ENCODE peak calls at places on chromosomes 2 and 18, in five cellular contexts. One of them, this sample, is unnamed.
A peak's percentile ranks its signal among the peaks of the same experiment; 100 is the strongest.

GRCh38 chr2:42959148-42959992 is 167.0 kb upstream of the HAAO start:
- DNase-seq in PC-9: peak; percentile 68
- DNase-seq in CD8-positive, alpha-beta T cell: no peak
- DNase-seq in adipocyte: peak; percentile 81
- DNase-seq in cardiac muscle cell: peak; percentile 97
- DNase-seq in this sample: no peak

GRCh38 chr18:44996261-44996660 is 315.6 kb downstream of the SETBP1 start:
- DNase-seq in PC-9: no peak
- DNase-seq in CD8-positive, alpha-beta T cell: no peak
- DNase-seq in adipocyte: no peak
- DNase-seq in cardiac muscle cell: no peak
- DNase-seq in this sample: no peak

GRCh38 chr2:69893684-69894481 is at the start of gene SNRNP27:
- DNase-seq in PC-9: peak; percentile 60
- DNase-seq in CD8-positive, alpha-beta T cell: peak; percentile 82
- DNase-seq in adipocyte: peak; percentile 89
- DNase-seq in cardiac muscle cell: peak; percentile 88
- DNase-seq in this sample: peak; percentile 25

GRCh38 chr2:197197808-197198409 is 112.7 kb downstream of the ANKRD44 start:
- DNase-seq in PC-9: no peak
- DNase-seq in CD8-positive, alpha-beta T cell: no peak
- DNase-seq in adipocyte: no peak
- DNase-seq in cardiac muscle cell: no peak
- DNase-seq in this sample: no peak

GRCh38 chr2:207475546-207475945 is 54.2 kb upstream of the CREB1 start:
- DNase-seq in PC-9: no peak
- DNase-seq in CD8-positive, alpha-beta T cell: no peak
- DNase-seq in adipocyte: no peak
- DNase-seq in cardiac muscle cell: no peak
- DNase-seq in this sample: no peak

GRCh38 chr2:159891917-159892691 is 94.1 kb upstream of the CD302 start:
- DNase-seq in PC-9: peak; percentile 56
- DNase-seq in CD8-positive, alpha-beta T cell: no peak
- DNase-seq in adipocyte: peak; percentile 29
- DNase-seq in cardiac muscle cell: peak; percentile 40
- DNase-seq in this sample: no peak

GRCh38 chr2:135899567-135899966 is 23.3 kb upstream of the MCM6 start:
- DNase-seq in PC-9: no peak
- DNase-seq in CD8-positive, alpha-beta T cell: no peak
- DNase-seq in adipocyte: no peak
- DNase-seq in cardiac muscle cell: no peak
- DNase-seq in this sample: no peak

GRCh38 chr18:79952996-79953559 is 1.6 kb upstream of the SLC66A2 start:
- DNase-seq in PC-9: no peak
- DNase-seq in CD8-positive, alpha-beta T cell: no peak
- DNase-seq in adipocyte: no peak
- DNase-seq in cardiac muscle cell: no peak
- DNase-seq in this sample: no peak

GRCh38 chr2:98926601-98927000 is 9.4 kb downstream of the CRACDL start:
- DNase-seq in PC-9: no peak
- DNase-seq in CD8-positive, alpha-beta T cell: no peak
- DNase-seq in adipocyte: no peak
- DNase-seq in cardiac muscle cell: no peak
- DNase-seq in this sample: no peak

GRCh38 chr2:45825001-45825651 is 173.7 kb downstream of the PRKCE start:
- DNase-seq in PC-9: no peak
- DNase-seq in CD8-positive, alpha-beta T cell: no peak
- DNase-seq in adipocyte: no peak
- DNase-seq in cardiac muscle cell: no peak
- DNase-seq in this sample: no peak

GRCh38 chr2:204321910-204322765 is 223.1 kb upstream of the PARD3B start:
- DNase-seq in PC-9: peak; percentile 49
- DNase-seq in CD8-positive, alpha-beta T cell: no peak
- DNase-seq in adipocyte: peak; percentile 25
- DNase-seq in cardiac muscle cell: peak; percentile 52
- DNase-seq in this sample: no peak

GRCh38 chr2:183014005-183014404 is 24.3 kb downstream of the NCKAP1 start:
- DNase-seq in PC-9: no peak
- DNase-seq in CD8-positive, alpha-beta T cell: no peak
- DNase-seq in adipocyte: no peak
- DNase-seq in cardiac muscle cell: no peak
- DNase-seq in this sample: no peak

GRCh38 chr18:33871363-33872025 is 293.5 kb downstream of the ASXL3 start:
- DNase-seq in PC-9: no peak
- DNase-seq in CD8-positive, alpha-beta T cell: no peak
- DNase-seq in adipocyte: no peak
- DNase-seq in cardiac muscle cell: no peak
- DNase-seq in this sample: no peak
- H3K4me3 ChIP-seq in PC-9: no peak overlapping the region
- H3K4me3 ChIP-seq in CD8-positive, alpha-beta T cell: no peak overlapping the region
- H3K4me3 ChIP-seq in adipocyte: no peak overlapping the region
- H3K4me3 ChIP-seq in cardiac muscle cell: no peak overlapping the region
- H3K4me3 ChIP-seq in this sample: no peak overlapping the region

GRCh38 chr2:199456383-199457146 is 1.2 kb downstream of the SATB2 start:
- DNase-seq in PC-9: no peak
- DNase-seq in CD8-positive, alpha-beta T cell: no peak
- DNase-seq in adipocyte: peak; percentile 56
- DNase-seq in cardiac muscle cell: no peak
- DNase-seq in this sample: no peak

GRCh38 chr2:199459286-199460100 is 1.8 kb upstream of the SATB2 start:
- DNase-seq in PC-9: peak; percentile 76
- DNase-seq in CD8-positive, alpha-beta T cell: peak; percentile 59
- DNase-seq in adipocyte: peak; percentile 94
- DNase-seq in cardiac muscle cell: peak; percentile 96
- DNase-seq in this sample: peak; percentile 74

GRCh38 chr2:199458806-199459285 is 1.1 kb upstream of the SATB2 start:
- DNase-seq in PC-9: no peak
- DNase-seq in CD8-positive, alpha-beta T cell: no peak
- DNase-seq in adipocyte: no peak
- DNase-seq in cardiac muscle cell: peak; percentile 36
- DNase-seq in this sample: no peak

GRCh38 chr2:199457147-199458016 is at the start of gene SATB2:
- DNase-seq in PC-9: peak; percentile 64
- DNase-seq in CD8-positive, alpha-beta T cell: peak; percentile 21
- DNase-seq in adipocyte: peak; percentile 83
- DNase-seq in cardiac muscle cell: peak; percentile 34
- DNase-seq in this sample: no peak

GRCh38 chr2:199458017-199458805 is 472 bp upstream of the SATB2 start:
- DNase-seq in PC-9: no peak
- DNase-seq in CD8-positive, alpha-beta T cell: no peak
- DNase-seq in adipocyte: peak; percentile 76
- DNase-seq in cardiac muscle cell: no peak
- DNase-seq in this sample: no peak
- H3K4me3 ChIP-seq in PC-9: peak overlapping the region; percentile 69
- H3K4me3 ChIP-seq in CD8-positive, alpha-beta T cell: peak overlapping the region; percentile 97
- H3K4me3 ChIP-seq in adipocyte: peak overlapping the region; percentile 98
- H3K4me3 ChIP-seq in cardiac muscle cell: peak overlapping the region; percentile 71
- H3K4me3 ChIP-seq in this sample: peak overlapping the region; percentile 77

DNA sequence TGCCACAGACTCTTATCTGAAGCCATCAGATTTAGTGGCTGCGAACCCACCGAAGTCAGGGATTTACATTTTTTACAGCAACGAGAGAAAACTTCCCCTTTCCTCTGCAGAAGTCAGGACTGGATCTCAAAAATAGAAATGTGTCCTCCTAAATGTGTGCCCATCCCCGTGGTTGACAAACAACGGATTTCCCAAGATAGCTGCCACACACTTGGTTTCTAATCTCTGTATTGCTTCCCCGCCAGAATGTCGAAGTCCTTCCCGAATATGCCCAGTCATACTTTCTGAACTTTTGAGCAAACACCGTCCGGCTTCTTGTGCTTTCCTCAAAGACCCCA is 847 bp upstream of the ADAM23 start:
- DNase-seq in PC-9: no peak
- DNase-seq in CD8-positive, alpha-beta T cell: no peak
- DNase-seq in adipocyte: no peak
- DNase-seq in cardiac muscle cell: no peak
- DNase-seq in this sample: no peak
- H3K4me3 ChIP-seq in PC-9: no peak overlapping the region
- H3K4me3 ChIP-seq in CD8-positive, alpha-beta T cell: no peak overlapping the region
- H3K4me3 ChIP-seq in adipocyte: peak overlapping the region; percentile 81
- H3K4me3 ChIP-seq in cardiac muscle cell: peak overlapping the region; percentile 82
- H3K4me3 ChIP-seq in this sample: peak overlapping the region; percentile 33

GRCh38 chr2:25250331-25251031 is 82.1 kb upstream of the POMC start:
- DNase-seq in PC-9: no peak
- DNase-seq in CD8-positive, alpha-beta T cell: peak; percentile 22
- DNase-seq in adipocyte: peak; percentile 36
- DNase-seq in cardiac muscle cell: peak; percentile 48
- DNase-seq in this sample: no peak

GRCh38 chr2:25253153-25253617 is 84.8 kb upstream of the POMC start:
- DNase-seq in PC-9: no peak
- DNase-seq in CD8-positive, alpha-beta T cell: no peak
- DNase-seq in adipocyte: no peak
- DNase-seq in cardiac muscle cell: no peak
- DNase-seq in this sample: no peak

GRCh38 chr2:25251032-25251460 is 82.7 kb upstream of the POMC start:
- DNase-seq in PC-9: no peak
- DNase-seq in CD8-positive, alpha-beta T cell: peak; percentile 39
- DNase-seq in adipocyte: no peak
- DNase-seq in cardiac muscle cell: no peak
- DNase-seq in this sample: no peak

GRCh38 chr2:25252291-25253152 is 84.1 kb upstream of the POMC start:
- DNase-seq in PC-9: no peak
- DNase-seq in CD8-positive, alpha-beta T cell: peak; percentile 63
- DNase-seq in adipocyte: peak; percentile 73
- DNase-seq in cardiac muscle cell: peak; percentile 83
- DNase-seq in this sample: no peak

GRCh38 chr2:25251461-25252273 is 83.3 kb upstream of the POMC start:
- DNase-seq in PC-9: no peak
- DNase-seq in CD8-positive, alpha-beta T cell: peak; percentile 52
- DNase-seq in adipocyte: peak; percentile 43
- DNase-seq in cardiac muscle cell: peak; percentile 44
- DNase-seq in this sample: no peak
- H3K4me3 ChIP-seq in PC-9: peak overlapping the region; percentile 97
- H3K4me3 ChIP-seq in CD8-positive, alpha-beta T cell: peak overlapping the region; percentile 86
- H3K4me3 ChIP-seq in adipocyte: peak overlapping the region; percentile 69
- H3K4me3 ChIP-seq in cardiac muscle cell: peak overlapping the region; percentile 32
- H3K4me3 ChIP-seq in this sample: peak overlapping the region; percentile 43

GRCh38 chr2:150480971-150481830 is 6.3 kb downstream of the RND3 start:
- DNase-seq in PC-9: no peak
- DNase-seq in CD8-positive, alpha-beta T cell: no peak
- DNase-seq in adipocyte: no peak
- DNase-seq in cardiac muscle cell: no peak
- DNase-seq in this sample: no peak
- H3K4me3 ChIP-seq in PC-9: peak overlapping the region; percentile 34
- H3K4me3 ChIP-seq in CD8-positive, alpha-beta T cell: no peak overlapping the region
- H3K4me3 ChIP-seq in adipocyte: peak overlapping the region; percentile 57
- H3K4me3 ChIP-seq in cardiac muscle cell: no peak overlapping the region
- H3K4me3 ChIP-seq in this sample: no peak overlapping the region

DNA sequence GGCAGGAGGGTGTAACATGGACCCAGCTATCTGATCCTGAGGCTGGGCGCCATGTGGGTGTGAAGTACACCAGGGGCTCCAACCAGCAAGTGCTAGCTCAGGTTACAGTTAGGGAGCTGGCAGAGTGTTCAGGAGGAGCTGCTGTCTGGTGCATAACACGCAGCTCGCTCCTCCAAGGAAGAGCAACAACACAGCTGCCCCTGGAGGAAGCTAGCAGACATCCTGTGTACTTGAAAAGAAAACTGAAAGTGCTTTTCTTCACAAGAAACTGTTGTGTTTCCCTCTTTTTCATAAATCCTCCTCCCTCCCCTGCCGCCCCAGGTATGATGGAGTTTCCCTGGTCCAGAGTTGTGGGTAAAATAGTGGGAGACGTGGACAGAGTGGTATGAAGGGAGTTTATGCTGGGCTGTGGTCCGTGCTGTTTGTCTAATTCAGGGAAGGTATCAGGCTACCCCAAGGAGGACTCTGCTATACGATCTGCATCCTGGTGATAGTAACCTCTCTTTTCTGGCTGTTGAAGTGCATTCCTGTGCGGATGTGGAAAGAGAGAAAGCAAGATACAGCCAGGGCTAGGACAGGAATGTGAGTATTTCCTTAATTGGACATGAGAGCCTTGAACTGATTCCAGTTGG is 6.1 kb upstream of the LBH start:
- DNase-seq in PC-9: no peak
- DNase-seq in CD8-positive, alpha-beta T cell: peak; percentile 61
- DNase-seq in adipocyte: peak; percentile 74
- DNase-seq in cardiac muscle cell: peak; percentile 94
- DNase-seq in this sample: no peak
- H3K4me3 ChIP-seq in PC-9: no peak overlapping the region
- H3K4me3 ChIP-seq in CD8-positive, alpha-beta T cell: peak overlapping the region; percentile 59
- H3K4me3 ChIP-seq in adipocyte: peak overlapping the region; percentile 66
- H3K4me3 ChIP-seq in cardiac muscle cell: no peak overlapping the region
- H3K4me3 ChIP-seq in this sample: no peak overlapping the region

GRCh38 chr2:80190166-80190565 is 114.4 kb downstream of the LRRTM1 start:
- DNase-seq in PC-9: no peak
- DNase-seq in CD8-positive, alpha-beta T cell: no peak
- DNase-seq in adipocyte: no peak
- DNase-seq in cardiac muscle cell: no peak
- DNase-seq in this sample: no peak

GRCh38 chr2:80185091-80185490 is 119.5 kb downstream of the LRRTM1 start:
- DNase-seq in PC-9: no peak
- DNase-seq in CD8-positive, alpha-beta T cell: no peak
- DNase-seq in adipocyte: no peak
- DNase-seq in cardiac muscle cell: no peak
- DNase-seq in this sample: no peak

GRCh38 chr2:80186262-80186661 is 118.3 kb downstream of the LRRTM1 start:
- DNase-seq in PC-9: no peak
- DNase-seq in CD8-positive, alpha-beta T cell: no peak
- DNase-seq in adipocyte: no peak
- DNase-seq in cardiac muscle cell: no peak
- DNase-seq in this sample: no peak
- H3K4me3 ChIP-seq in PC-9: no peak overlapping the region
- H3K4me3 ChIP-seq in CD8-positive, alpha-beta T cell: no peak overlapping the region
- H3K4me3 ChIP-seq in adipocyte: no peak overlapping the region
- H3K4me3 ChIP-seq in cardiac muscle cell: no peak overlapping the region
- H3K4me3 ChIP-seq in this sample: no peak overlapping the region

DNA sequence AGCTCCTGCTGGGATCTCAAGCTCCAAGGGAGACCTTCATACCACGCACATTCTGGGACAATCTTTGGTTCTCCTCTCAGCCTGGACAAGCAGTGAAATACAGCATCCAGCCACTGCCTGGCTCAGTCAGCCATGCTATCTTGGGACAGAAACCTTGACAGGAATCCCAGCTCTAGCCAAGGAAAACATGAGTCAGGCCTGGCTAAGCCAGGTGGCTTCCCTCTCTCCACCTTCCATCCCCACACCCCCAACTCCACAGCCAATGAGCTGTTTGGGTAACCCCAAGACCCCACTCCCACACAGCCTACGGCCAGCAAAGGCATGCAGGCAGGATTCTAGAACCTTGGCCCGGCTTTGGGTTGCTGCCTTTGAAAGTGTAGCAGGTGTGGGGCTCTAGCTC is 64.9 kb downstream of the MCFD2 start:
- DNase-seq in PC-9: peak; percentile 75
- DNase-seq in CD8-positive, alpha-beta T cell: no peak
- DNase-seq in adipocyte: peak; percentile 74
- DNase-seq in cardiac muscle cell: peak; percentile 95
- DNase-seq in this sample: no peak
- H3K4me3 ChIP-seq in PC-9: no peak overlapping the region
- H3K4me3 ChIP-seq in CD8-positive, alpha-beta T cell: no peak overlapping the region
- H3K4me3 ChIP-seq in adipocyte: no peak overlapping the region
- H3K4me3 ChIP-seq in cardiac muscle cell: no peak overlapping the region
- H3K4me3 ChIP-seq in this sample: no peak overlapping the region

This sample was measured in LNCaP clone FGC.